ENCODE peak calls at places on chromosome 15, in five cellular contexts. W, S, I, L and D are unnamed samples.

GRCh38 chr15:45253330-45253729 is 1.3 kb downstream of the SLC28A2 start:
- DNase-seq in L (no peak), I (peak), S (no peak), W (no peak), D (no peak)

GRCh38 chr15:51576911-51577500 is 45.6 kb downstream of the DMXL2 start:
- DNase-seq in L (peak), I (no peak), S (no peak), W (no peak), D (peak)

GRCh38 chr15:95174880-95175279 is 943.5 kb downstream of the MCTP2 start:
- DNase-seq in W (no peak), I (no peak), L (peak), S (no peak), D (peak)

GRCh38 chr15:60035344-60035743 is 31.2 kb downstream of the FOXB1 start:
- DNase-seq in L (no peak), W (no peak), S (peak), I (no peak), D (no peak)

GRCh38 chr15:99507732-99508571 is 57.8 kb upstream of the MEF2A start:
- DNase-seq in I (no peak), W (peak), L (peak), S (no peak), D (no peak)

GRCh38 chr15:100686725-100687488 is 84.5 kb downstream of the ASB7 start:
- DNase-seq in L (peak), I (no peak), W (peak), S (no peak), D (no peak)

GRCh38 chr15:75921732-75922703 is 18.3 kb downstream of the FBXO22 start:
- DNase-seq in S (no peak), L (peak), I (peak), W (peak), D (peak)

GRCh38 chr15:65939901-65940617 is 70.8 kb downstream of the RAB11A start:
- DNase-seq in W (peak), L (peak), I (no peak), S (no peak), D (no peak)

GRCh38 chr15:99564221-99565030 is 1.4 kb upstream of the MEF2A start:
- DNase-seq in W (peak), L (peak), S (no peak), I (peak), D (no peak)

GRCh38 chr15:59244337-59244736 is 37.7 kb downstream of the LDHAL6B start:
- DNase-seq in W (no peak), L (no peak), S (no peak), I (no peak), D (no peak)

GRCh38 chr15:74291101-74292071 is 55.3 kb downstream of the CCDC33 start:
- DNase-seq in L (peak), W (peak), I (peak), S (no peak), D (peak)

GRCh38 chr15:32701863-32702262 is 15.9 kb upstream of the GREM1 start:
- DNase-seq in I (no peak), W (no peak), L (no peak), S (no peak), D (no peak)

GRCh38 chr15:43329222-43329959 is 982 bp downstream of the LCMT2 start:
- DNase-seq in S (no peak), W (peak), I (peak), L (no peak), D (no peak)

GRCh38 chr15:26051771-26052685 is 188.9 kb upstream of the ATP10A start:
- DNase-seq in I (no peak), S (no peak), W (no peak), L (no peak), D (no peak)

GRCh38 chr15:78922527-78922926 is 22.3 kb downstream of the CTSH start:
- DNase-seq in W (no peak), I (no peak), S (no peak), L (no peak), D (no peak)

GRCh38 chr15:66535056-66535455 is 29.9 kb downstream of the ZWILCH start:
- DNase-seq in S (no peak), I (peak), W (no peak), L (no peak), D (no peak)

DNA sequence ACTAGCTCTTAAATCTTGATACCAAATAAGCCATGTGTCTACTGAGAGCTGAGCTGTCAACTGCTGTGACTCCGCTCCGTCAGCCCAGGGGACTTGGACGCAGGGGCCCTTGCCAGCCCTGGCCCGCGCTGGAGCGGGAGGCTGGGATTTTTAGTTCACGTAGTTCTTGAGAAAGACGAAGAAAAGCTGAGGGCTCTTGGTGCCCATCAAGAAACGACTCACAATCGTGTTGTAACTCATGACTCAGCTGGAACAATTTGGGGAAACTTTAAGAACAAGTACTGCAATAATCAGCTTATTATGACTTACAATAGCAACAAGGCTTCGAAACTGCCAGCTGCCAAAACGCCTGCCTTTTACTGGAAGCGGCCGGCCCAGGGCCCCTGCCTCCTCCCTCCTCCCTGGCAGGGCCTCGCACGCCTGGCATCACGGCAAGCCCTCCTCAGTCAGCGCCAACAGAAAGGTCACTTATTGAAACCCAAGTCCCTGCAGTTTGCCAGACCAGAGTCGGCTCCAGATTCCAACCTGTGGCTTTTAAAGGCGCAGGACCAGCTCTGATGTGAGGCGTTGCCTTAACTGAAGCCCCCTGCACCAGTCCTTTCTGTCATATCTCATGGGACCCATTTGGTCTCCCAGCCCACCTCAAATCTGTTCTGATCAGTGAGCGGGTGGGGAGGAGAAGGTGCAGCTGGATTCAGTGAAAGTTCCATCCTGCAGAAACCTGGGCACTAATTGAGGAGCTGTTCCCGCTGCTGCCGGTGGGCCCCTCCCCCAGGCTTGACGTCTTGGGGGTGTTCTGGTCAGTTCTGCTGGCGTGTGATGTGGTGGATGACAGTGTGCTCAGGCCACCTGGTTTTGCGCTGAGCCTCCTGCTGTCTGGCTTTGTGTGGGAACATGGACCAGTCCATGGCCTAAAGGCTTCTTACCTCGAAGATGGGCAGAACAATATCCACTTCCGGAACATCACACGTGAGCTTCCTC is 60.1 kb downstream of the RGMA start:
- DNase-seq in L (peak), I (no peak), S (no peak), W (peak), D (peak)
- H3K4me3 ChIP-seq in L (no peak), I (no peak), S (no peak), W (no peak), D (no peak)

GRCh38 chr15:40175160-40175559 is 14.3 kb downstream of the BUB1B start:
- DNase-seq in W (no peak), S (no peak), L (no peak), I (no peak), D (no peak)
- H3K4me3 ChIP-seq in W (no peak), S (no peak), L (no peak), I (no peak), D (no peak)

GRCh38 chr15:40103864-40104271 is 4.8 kb downstream of the BMF start:
- DNase-seq in L (peak), W (no peak), I (peak), S (no peak), D (no peak)
- H3K4me3 ChIP-seq in L (no peak), W (no peak), I (no peak), S (no peak), D (no peak)

GRCh38 chr15:69037977-69038376 is 23.5 kb downstream of the NOX5 start:
- DNase-seq in W (no peak), I (no peak), S (no peak), L (no peak), D (no peak)
- H3K4me3 ChIP-seq in W (no peak), I (no peak), S (no peak), L (no peak), D (no peak)

GRCh38 chr15:77180757-77181156 is 109.8 kb upstream of the TSPAN3 start:
- DNase-seq in I (no peak), W (no peak), L (peak), S (no peak), D (peak)
- H3K4me3 ChIP-seq in I (no peak), W (no peak), L (no peak), S (no peak), D (no peak)

DNA sequence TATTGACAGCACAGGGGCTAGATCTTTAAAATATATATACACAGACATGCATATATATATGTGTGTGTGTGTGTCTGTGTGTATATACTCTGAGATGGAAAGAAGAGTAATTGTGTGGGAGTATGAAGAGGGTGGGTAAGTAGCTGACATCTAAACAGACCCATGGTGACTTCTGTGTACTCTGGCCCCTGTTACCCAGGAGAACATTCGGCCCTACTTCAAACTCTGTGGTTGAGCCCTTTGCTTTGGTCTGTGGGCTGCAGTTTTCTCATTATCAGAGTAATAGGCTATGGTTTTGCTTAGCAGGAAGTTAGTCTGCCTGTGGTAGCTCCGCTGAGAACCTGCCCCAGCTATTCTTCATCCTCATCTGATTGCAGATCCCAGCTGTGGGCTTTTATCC is 141.4 kb downstream of the RBPMS2 start:
- DNase-seq in I (peak), L (no peak), S (no peak), W (peak), D (no peak)
- H3K4me3 ChIP-seq in I (no peak), L (no peak), S (no peak), W (no peak), D (no peak)

DNA sequence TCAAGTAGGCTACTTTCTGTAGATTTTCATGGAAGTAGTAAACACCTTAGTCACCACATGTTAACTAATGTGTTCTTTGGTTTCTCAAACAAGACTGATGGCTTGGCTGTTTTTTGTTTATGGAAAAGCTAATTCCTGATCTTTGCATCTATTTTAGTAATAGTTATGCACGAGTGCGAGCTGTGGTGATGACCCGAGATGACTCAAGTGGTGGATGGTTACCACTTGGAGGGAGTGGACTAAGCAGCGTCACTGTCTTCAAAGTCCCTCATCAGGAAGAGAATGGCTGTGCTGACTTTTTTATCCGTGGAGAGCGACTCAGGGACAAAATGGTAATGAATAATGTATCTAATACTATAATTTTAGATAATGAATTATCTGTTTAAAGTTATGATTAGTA is 46.6 kb downstream of the SPRED1 start:
- DNase-seq in S (no peak), W (peak), I (no peak), L (peak), D (peak)
- H3K4me3 ChIP-seq in S (no peak), W (no peak), I (no peak), L (no peak), D (no peak)